ENCODE peak calls at places on chromosomes 7 and 10, in seven cellular contexts. A is CD8-positive, alpha-beta T cell; J is AG04450; O is uterus; F is H1; D is HCT116; S is RWPE1. M is an unnamed sample.

GRCh38 chr7:28558236-28558635 is 145.9 kb downstream of the CREB5 start:
- DNase-seq in J (no peak), O (no peak), D (no peak), S (no peak), F (no peak), A (no peak), M (no peak)

GRCh38 chr7:137992042-137992737 is 9.7 kb downstream of the CREB3L2 start:
- DNase-seq in J (peak), A (no peak), F (no peak), D (no peak), S (no peak), O (no peak), M (no peak)

GRCh38 chr7:141593134-141593533 is 41.9 kb downstream of the AGK start:
- DNase-seq in J (peak), F (no peak), S (no peak), A (no peak), O (no peak), D (no peak), M (no peak)

GRCh38 chr7:101146-101545 is 91.2 kb upstream of the FAM20C start:
- DNase-seq in J (no peak), A (no peak), F (peak), O (no peak), S (no peak), D (no peak), M (no peak)

GRCh38 chr10:119131512-119132240 is 27.8 kb downstream of the DENND10 start:
- DNase-seq in J (no peak), D (no peak), O (no peak), F (no peak), S (no peak), A (peak), M (no peak)

GRCh38 chr10:133324198-133324792 is 12.4 kb downstream of the CALY start:
- DNase-seq in A (peak), F (peak), D (no peak), S (no peak), J (no peak), O (no peak), M (peak)

GRCh38 chr10:104262055-104262454 is 6.9 kb upstream of the GSTO2 start:
- DNase-seq in S (no peak), A (no peak), J (no peak), O (no peak), D (no peak), F (no peak), M (no peak)

GRCh38 chr7:12458520-12459131 is 55.0 kb upstream of the VWDE start:
- DNase-seq in D (peak), J (no peak), S (peak), A (no peak), O (no peak), F (no peak), M (no peak)

GRCh38 chr7:45976485-45976856 is 55.4 kb upstream of the IGFBP3 start:
- DNase-seq in F (no peak), D (no peak), O (no peak), A (no peak), J (no peak), S (no peak), M (no peak)

GRCh38 chr10:132570771-132571564 is 33.4 kb downstream of the INPP5A start:
- DNase-seq in D (no peak), O (no peak), F (no peak), A (no peak), J (no peak), S (peak), M (no peak)

GRCh38 chr7:132475037-132475668 is 101.1 kb downstream of the PLXNA4 start:
- DNase-seq in O (no peak), F (no peak), J (no peak), A (no peak), S (no peak), D (no peak), M (no peak)

GRCh38 chr7:82087099-82087498 is 317.3 kb upstream of the HGF start:
- DNase-seq in A (no peak), O (no peak), S (no peak), D (no peak), J (no peak), F (no peak), M (no peak)

GRCh38 chr10:83222832-83223742 is 916.2 kb upstream of the GHITM start:
- DNase-seq in A (no peak), F (peak), S (no peak), J (no peak), O (no peak), D (no peak), M (no peak)

GRCh38 chr10:113765910-113766309 is 14.4 kb downstream of the PLEKHS1 start:
- DNase-seq in A (no peak), D (no peak), J (no peak), S (no peak), F (no peak), O (no peak), M (no peak)

GRCh38 chr7:107579881-107580715 is at the start of gene BCAP29:
- DNase-seq in O (peak), S (no peak), D (peak), J (no peak), A (peak), F (peak), M (peak)

GRCh38 chr7:129831424-129832058 is 121.2 kb downstream of the UBE2H start:
- DNase-seq in S (peak), A (no peak), O (peak), J (peak), D (peak), F (no peak), M (no peak)

GRCh38 chr7:121366852-121367431 is 29.2 kb downstream of the FAM3C start:
- DNase-seq in F (no peak), S (peak), D (no peak), O (no peak), J (peak), A (no peak), M (no peak)

GRCh38 chr10:6659451-6659850 is 79.4 kb upstream of the PRKCQ start:
- DNase-seq in A (no peak), J (no peak), D (no peak), S (no peak), O (no peak), F (no peak), M (no peak)

GRCh38 chr7:2037805-2038635 is 194.7 kb downstream of the MAD1L1 start:
- DNase-seq in O (peak), A (no peak), F (no peak), S (no peak), D (no peak), J (no peak), M (no peak)

GRCh38 chr7:70696139-70696782 is 435.7 kb upstream of the GALNT17 start:
- DNase-seq in J (no peak), O (no peak), D (no peak), A (no peak), S (peak), F (no peak), M (no peak)

GRCh38 chr7:82441916-82442478 is 1.6 kb downstream of the CACNA2D1 start:
- DNase-seq in D (no peak), J (no peak), S (peak), O (no peak), A (no peak), F (no peak), M (no peak)

GRCh38 chr7:106599343-106599698 is 61.6 kb downstream of the CCDC71L start:
- DNase-seq in D (no peak), S (peak), O (no peak), A (no peak), J (no peak), F (no peak), M (no peak)

GRCh38 chr7:35619863-35620262 is 75.1 kb downstream of the HERPUD2 start:
- DNase-seq in F (no peak), J (no peak), S (no peak), O (no peak), A (no peak), D (no peak), M (no peak)

GRCh38 chr10:132521041-132521465 is 16.5 kb upstream of the INPP5A start:
- DNase-seq in D (no peak), J (no peak), A (no peak), O (peak), F (no peak), S (no peak), M (peak)

GRCh38 chr7:77537595-77538185 is 595 bp downstream of the PTPN12 start:
- DNase-seq in F (no peak), S (peak), O (peak), D (no peak), J (no peak), A (no peak), M (no peak)

GRCh38 chr10:27723436-27723835 is 22.2 kb downstream of the MKX start:
- DNase-seq in D (no peak), A (no peak), J (no peak), S (no peak), O (no peak), F (no peak), M (no peak)

GRCh38 chr7:45982912-45983719 is 62.0 kb upstream of the IGFBP3 start:
- DNase-seq in S (no peak), O (no peak), J (no peak), A (no peak), D (no peak), F (no peak), M (no peak)

GRCh38 chr10:14415676-14416307 is 85.1 kb upstream of the FRMD4A start:
- DNase-seq in S (no peak), O (no peak), F (no peak), A (no peak), D (no peak), J (no peak), M (no peak)
- H3K27ac ChIP-seq in S (no peak), O (no peak), F (no peak), A (no peak), D (no peak), J (no peak), M (no peak)

GRCh38 chr10:109846832-109847231 is 76.5 kb downstream of the XPNPEP1 start:
- DNase-seq in S (no peak), D (no peak), J (no peak), O (no peak), A (no peak), F (no peak), M (no peak)
- H3K27ac ChIP-seq in S (no peak), D (no peak), J (no peak), O (peak), A (no peak), F (no peak), M (no peak)

GRCh38 chr7:125424721-125425120 is 495.1 kb upstream of the POT1 start:
- DNase-seq in J (no peak), A (no peak), D (no peak), S (peak), O (no peak), F (no peak), M (no peak)
- H3K27ac ChIP-seq in J (no peak), A (no peak), D (no peak), S (no peak), O (no peak), F (no peak), M (no peak)

GRCh38 chr7:111558948-111559347 is 3.3 kb downstream of the IMMP2L start:
- DNase-seq in D (no peak), A (no peak), F (no peak), J (no peak), S (no peak), O (no peak), M (no peak)
- H3K27ac ChIP-seq in D (no peak), A (no peak), F (no peak), J (no peak), S (no peak), O (no peak), M (no peak)

GRCh38 chr10:48606530-48607355 is 1.9 kb upstream of the ARHGAP22 start:
- DNase-seq in J (peak), D (no peak), F (peak), A (no peak), O (no peak), S (peak), M (no peak)

GRCh38 chr10:48604039-48604407 is 850 bp downstream of the ARHGAP22 start:
- DNase-seq in S (no peak), D (no peak), A (no peak), J (no peak), F (no peak), O (no peak), M (no peak)

GRCh38 chr10:48605786-48606529 is 1.1 kb upstream of the ARHGAP22 start:
- DNase-seq in J (no peak), A (no peak), D (no peak), F (peak), O (no peak), S (no peak), M (no peak)

GRCh38 chr10:48604408-48605263 is at the start of gene ARHGAP22:
- DNase-seq in F (peak), A (no peak), S (peak), J (no peak), O (peak), D (no peak), M (no peak)

GRCh38 chr10:48605264-48605615 is 367 bp upstream of the ARHGAP22 start:
- DNase-seq in O (no peak), F (no peak), D (no peak), S (no peak), J (no peak), A (no peak), M (no peak)
- H3K27ac ChIP-seq in O (no peak), F (no peak), D (no peak), S (peak), J (no peak), A (no peak), M (no peak)

DNA sequence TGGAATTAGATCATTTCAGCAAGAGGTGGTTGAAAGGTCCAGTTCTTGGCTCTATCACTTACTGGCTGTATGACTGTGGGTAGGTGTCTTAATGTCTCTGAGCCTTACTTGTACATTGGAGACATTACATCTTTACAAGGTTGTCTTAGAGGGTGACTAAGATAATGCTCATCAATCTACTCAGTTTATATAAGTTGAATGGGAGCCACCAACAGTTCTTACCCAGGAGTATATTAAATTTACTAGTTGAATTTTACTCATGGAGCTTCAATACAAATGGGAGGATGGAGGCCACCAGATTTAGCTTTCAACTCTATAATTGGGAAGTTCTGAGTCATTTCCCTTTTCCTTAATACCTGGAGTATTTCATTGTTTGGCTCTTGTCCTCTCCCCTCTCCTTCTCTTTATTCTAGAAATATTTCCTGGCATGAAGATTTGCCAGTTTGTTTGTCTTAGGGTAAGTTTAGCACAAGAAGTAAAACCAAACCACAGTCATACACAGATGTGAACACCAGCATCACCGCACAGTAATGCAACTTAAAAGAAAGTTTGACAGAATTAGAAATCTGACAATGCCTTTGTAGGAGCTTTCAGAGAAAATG is 222.8 kb downstream of the LRMDA start:
- DNase-seq in S (no peak), A (no peak), O (no peak), J (no peak), F (no peak), D (no peak), M (no peak)
- H3K27ac ChIP-seq in S (no peak), A (no peak), O (peak), J (no peak), F (no peak), D (no peak), M (peak)

GRCh38 chr7:99848420-99849216 is 20.8 kb downstream of the CYP3A43 start:
- DNase-seq in O (no peak), A (no peak), F (no peak), J (no peak), D (no peak), S (no peak), M (no peak)
- H3K27ac ChIP-seq in O (no peak), A (no peak), F (no peak), J (no peak), D (no peak), S (no peak), M (no peak)

GRCh38 chr10:32964261-32964660 is 6.2 kb upstream of the ITGB1 start:
- DNase-seq in A (no peak), D (no peak), O (no peak), S (no peak), J (no peak), F (no peak), M (no peak)
- H3K27ac ChIP-seq in A (no peak), D (no peak), O (no peak), S (peak), J (no peak), F (no peak), M (no peak)

DNA sequence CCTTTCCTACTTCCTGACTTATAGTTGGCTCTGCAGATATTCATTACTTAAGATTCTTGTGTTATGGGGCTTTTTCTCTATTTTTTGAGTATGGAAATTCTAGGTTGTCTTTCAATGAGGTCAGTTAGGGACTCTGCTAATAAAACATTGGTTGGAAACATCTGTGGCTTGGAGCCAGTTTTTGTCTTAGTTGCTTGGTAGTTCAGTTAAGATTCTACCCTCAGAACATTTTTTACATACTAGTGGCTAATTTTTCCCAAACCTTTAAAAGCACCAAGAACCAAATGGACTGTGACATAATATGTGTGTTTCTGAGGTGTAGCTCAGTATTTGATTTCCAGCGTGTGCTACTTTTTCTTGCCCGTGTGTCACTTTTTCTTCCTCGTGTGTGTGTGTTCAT is 305.6 kb upstream of the FZD1 start:
- DNase-seq in O (no peak), F (no peak), A (no peak), S (no peak), J (peak), D (no peak), M (no peak)
- H3K27ac ChIP-seq in O (no peak), F (no peak), A (no peak), S (no peak), J (no peak), D (no peak), M (no peak)

GRCh38 chr10:30422981-30423654 is 10.9 kb upstream of the MAP3K8 start:
- DNase-seq in J (peak), D (no peak), S (peak), O (no peak), F (no peak), A (no peak), M (peak)
- H3K27ac ChIP-seq in J (peak), D (no peak), S (peak), O (peak), F (no peak), A (no peak), M (peak)